ENCODE peak calls at places on chromosomes 3 and 15, in nine cellular contexts. Z is uterus, I is K562, S is prostate gland, Y is erythroblast, G is HepG2, F is lower leg skin, H is GM12892, C is transverse colon. K is an unnamed sample.

GRCh38 chr15:38378162-38378560 is 75.8 kb upstream of the FAM98B start:
- DNase-seq in Y (peak; percentile 20), G (no peak), S (no peak), C (peak; percentile 11), H (no peak), I (no peak), Z (peak; percentile 20), F (peak; percentile 85), K (no peak)

GRCh38 chr3:54853573-54854404 is 74.1 kb downstream of the LRTM1 start:
- DNase-seq in Y (peak; percentile 60), I (peak; percentile 49), H (peak; percentile 54), G (peak; percentile 18), S (peak; percentile 64), Z (peak; percentile 67), C (peak; percentile 72), F (peak; percentile 96), K (peak; percentile 59)

GRCh38 chr3:45617430-45618080 is 23.0 kb downstream of the LIMD1 start:
- DNase-seq in G (peak; percentile 89), C (no peak), S (peak; percentile 82), Y (no peak), I (no peak), F (no peak), H (no peak), Z (no peak), K (no peak)

GRCh38 chr3:141738636-141739363 is 702 bp downstream of the RNF7 start:
- DNase-seq in Z (no peak), S (peak; percentile 16), I (peak; percentile 57), G (no peak), C (peak; percentile 82), Y (peak; percentile 74), F (peak; percentile 88), H (no peak), K (peak; percentile 24)

GRCh38 chr3:37810788-37811187 is 50.9 kb upstream of the CTDSPL start:
- DNase-seq in C (no peak), S (no peak), G (no peak), H (no peak), I (no peak), Z (no peak), F (peak; percentile 28), Y (no peak), K (no peak)

GRCh38 chr3:42526616-42527367 is 24.3 kb downstream of the VIPR1 start:
- DNase-seq in H (no peak), I (peak; percentile 25), G (no peak), Z (no peak), Y (no peak), S (no peak), C (no peak), F (no peak), K (no peak)

GRCh38 chr3:125163739-125164601 is 48.6 kb downstream of the SLC12A8 start:
- DNase-seq in F (peak; percentile 79), C (peak; percentile 39), H (no peak), G (peak; percentile 31), I (peak; percentile 44), Z (no peak), Y (no peak), S (no peak), K (no peak)

GRCh38 chr3:83934208-83935150 is 1024.3 kb upstream of the CADM2 start:
- DNase-seq in H (no peak), S (peak; percentile 41), C (no peak), F (no peak), G (peak; percentile 4), Z (no peak), Y (no peak), I (no peak), K (no peak)

GRCh38 chr15:65085990-65086679 is 9.6 kb downstream of the KBTBD13 start:
- DNase-seq in G (peak; percentile 72), S (no peak), C (peak; percentile 57), I (peak; percentile 64), H (no peak), F (no peak), Y (peak; percentile 26), Z (no peak), K (no peak)

GRCh38 chr3:173109143-173109542 is 31.9 kb downstream of the SPATA16 start:
- DNase-seq in Z (no peak), S (no peak), C (no peak), H (no peak), Y (no peak), I (peak; percentile 8), F (no peak), G (no peak), K (no peak)

GRCh38 chr3:141659821-141660597 is 78.1 kb upstream of the RNF7 start:
- DNase-seq in C (peak; percentile 49), Y (no peak), I (peak; percentile 47), Z (no peak), H (no peak), F (peak; percentile 89), S (peak; percentile 46), G (no peak), K (peak; percentile 78)

GRCh38 chr15:37973856-37974255 is 39.4 kb downstream of the TMCO5A start:
- DNase-seq in Y (no peak), S (no peak), H (no peak), F (no peak), C (no peak), Z (no peak), I (no peak), G (no peak), K (no peak)

GRCh38 chr3:97882975-97883598 is 61.3 kb downstream of the CRYBG3 start:
- DNase-seq in F (no peak), I (peak; percentile 1), Y (no peak), G (no peak), H (no peak), S (peak; percentile 16), Z (no peak), C (no peak), K (peak; percentile 1)

GRCh38 chr15:50880651-50881114 is 27.8 kb upstream of the AP4E1 start:
- DNase-seq in Y (peak; percentile 75), S (no peak), F (no peak), C (no peak), I (peak; percentile 14), G (no peak), Z (no peak), H (no peak), K (no peak)

GRCh38 chr3:23807161-23808015 is 1.6 kb downstream of the UBE2E1 start:
- DNase-seq in F (no peak), G (no peak), I (peak; percentile 42), C (no peak), Z (peak; percentile 32), S (no peak), H (no peak), Y (peak; percentile 41), K (no peak)

GRCh38 chr15:29870495-29871151 is 48.4 kb upstream of the TJP1 start:
- DNase-seq in Z (peak; percentile 55), S (no peak), H (no peak), C (no peak), Y (no peak), G (no peak), F (no peak), I (no peak), K (no peak)

GRCh38 chr15:39918688-39919385 is 1.2 kb downstream of the GPR176 start:
- DNase-seq in Y (peak; percentile 35), H (no peak), I (no peak), G (no peak), C (no peak), F (no peak), Z (no peak), S (no peak), K (peak; percentile 29)
- TF ChIP-seq POLR2A in Y (no peak), H (no peak), I (no peak), G (no peak), C (no peak), F (no peak), Z (no peak), S (no peak), K (no peak)

DNA sequence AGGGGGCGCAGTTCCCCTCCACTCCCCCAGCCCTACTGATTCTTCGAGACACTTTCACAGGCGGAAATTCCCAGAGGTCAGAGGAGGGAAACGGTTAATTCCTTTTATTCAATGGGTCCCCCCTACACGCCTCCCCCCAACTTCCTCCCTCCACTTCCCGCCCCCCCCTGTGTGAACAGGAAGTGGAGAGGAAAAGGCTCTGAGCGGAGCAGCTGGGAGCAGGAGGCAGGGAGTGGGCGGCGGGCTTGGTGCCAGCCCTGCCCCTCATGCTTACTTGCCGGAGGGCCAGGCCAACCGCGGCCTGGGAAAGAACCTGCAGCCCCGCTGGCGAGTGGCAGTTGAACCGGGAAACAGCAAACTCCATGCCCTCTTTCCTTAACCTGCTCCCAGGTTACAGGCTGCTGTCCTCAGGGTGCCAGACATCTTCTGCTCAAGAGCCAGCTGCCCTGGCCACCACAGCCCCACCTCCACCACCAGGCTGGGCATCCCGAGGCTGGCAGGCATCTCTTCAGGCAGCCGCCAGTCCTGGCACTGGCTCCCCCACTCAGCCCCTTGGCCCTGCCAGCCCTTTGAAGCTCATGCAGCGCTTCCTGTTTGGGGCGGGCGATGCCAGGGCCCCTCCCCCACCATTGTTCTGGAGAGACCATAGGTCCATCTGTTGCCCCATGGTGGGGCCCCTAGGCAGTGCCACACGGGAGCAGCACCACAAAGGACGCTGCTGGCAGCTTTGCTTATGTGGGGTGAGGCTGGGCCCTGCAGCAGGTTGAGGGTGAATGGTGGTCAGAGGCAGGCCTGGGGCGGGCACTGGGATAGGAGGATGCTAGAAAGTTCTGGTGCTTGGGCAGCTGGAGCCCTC is 12.9 kb downstream of the VPS18 start:
- DNase-seq in Z (peak; percentile 61), I (peak; percentile 30), S (no peak), H (no peak), Y (no peak), G (no peak), F (peak; percentile 90), C (peak; percentile 75), K (no peak)
- TF ChIP-seq POLR2A in Z (no peak), I (no peak), S (no peak), H (no peak), Y (no peak), G (no peak), F (no peak), C (peak; percentile 34), K (no peak)

GRCh38 chr3:4977001-4977888 is 2.0 kb upstream of the BHLHE40 start:
- DNase-seq in F (peak; percentile 95), H (no peak), C (peak; percentile 79), S (peak; percentile 47), Z (peak; percentile 84), Y (peak; percentile 42), I (peak; percentile 99), G (peak; percentile 84), K (no peak)
- TF ChIP-seq POLR2A in F (no peak), H (peak; percentile 75), C (peak; percentile 44), S (peak; percentile 24), Z (no peak), Y (peak; percentile 32), I (peak; percentile 7), G (no peak), K (peak; percentile 42)

GRCh38 chr3:85652322-85652721 is 693.5 kb downstream of the CADM2 start:
- DNase-seq in C (no peak), S (no peak), Y (no peak), F (no peak), Z (no peak), H (no peak), I (no peak), G (no peak), K (no peak)
- TF ChIP-seq POLR2A in C (no peak), S (no peak), Y (no peak), F (no peak), Z (no peak), H (no peak), I (no peak), G (no peak), K (no peak)

K was measured in H54.